ENCODE peak calls at places on chromosome X, in ten cellular contexts. K is progenitor cell of endocrine pancreas, E is heart right ventricle, M is ovary, V is gastrocnemius medialis, Z is lower leg skin, S is pancreas, J is glutamatergic neuron, O is IMR-90, T is left lung. Y is an unnamed sample.

GRCh38 chrX:118528089-118528753 is 32.6 kb downstream of the DOCK11 start:
- DNase-seq in K (no peak), E (no peak), M (no peak), V (no peak), Z (peak), S (no peak), J (no peak), O (no peak), T (no peak), Y (no peak)

GRCh38 chrX:9708923-9709553 is 56.6 kb downstream of the GPR143 start:
- DNase-seq in K (peak), E (peak), M (peak), V (peak), Z (peak), S (peak), J (peak), O (peak), T (peak), Y (peak)

GRCh38 chrX:119721487-119721886 is 28.5 kb upstream of the SEPTIN6 start:
- DNase-seq in K (no peak), E (no peak), M (no peak), V (no peak), Z (no peak), S (no peak), J (no peak), O (no peak), T (no peak), Y (no peak)

GRCh38 chrX:1649623-1650022 is 34.8 kb downstream of the ASMT start:
- DNase-seq in K (no peak), E (no peak), M (no peak), V (no peak), Z (no peak), S (no peak), J (no peak), O (no peak), T (no peak), Y (no peak)

GRCh38 chrX:2698604-2699003 is 7.5 kb downstream of the CD99 start:
- DNase-seq in K (no peak), E (no peak), M (no peak), V (no peak), Z (peak), S (no peak), J (no peak), O (no peak), T (no peak), Y (no peak)

GRCh38 chrX:69808375-69808774 is 192.5 kb downstream of the EDA start:
- DNase-seq in K (no peak), E (no peak), M (no peak), V (no peak), Z (no peak), S (no peak), J (no peak), O (no peak), T (no peak), Y (no peak)

GRCh38 chrX:14491689-14492088 is 37.6 kb upstream of the GLRA2 start:
- DNase-seq in K (no peak), E (no peak), M (no peak), V (no peak), Z (no peak), S (no peak), J (no peak), O (no peak), T (no peak), Y (no peak)

GRCh38 chrX:149515954-149516602 is 11.0 kb upstream of the IDS start:
- DNase-seq in K (no peak), E (no peak), M (no peak), V (no peak), Z (peak), S (no peak), J (no peak), O (no peak), T (no peak), Y (no peak)

GRCh38 chrX:9560219-9560618 is 95.4 kb downstream of the TBL1X start:
- DNase-seq in K (no peak), E (no peak), M (no peak), V (peak), Z (peak), S (no peak), J (no peak), O (no peak), T (no peak), Y (no peak)

GRCh38 chrX:131745942-131746489 is 202.1 kb downstream of the OR13H1 start:
- DNase-seq in K (no peak), E (no peak), M (no peak), V (no peak), Z (no peak), S (no peak), J (no peak), O (no peak), T (no peak), Y (no peak)

GRCh38 chrX:131747173-131747572 is 203.3 kb downstream of the OR13H1 start:
- DNase-seq in K (no peak), E (peak), M (peak), V (no peak), Z (peak), S (no peak), J (no peak), O (peak), T (no peak), Y (no peak)

GRCh38 chrX:131741103-131741581 is 197.3 kb downstream of the OR13H1 start:
- DNase-seq in K (no peak), E (no peak), M (peak), V (no peak), Z (peak), S (peak), J (no peak), O (peak), T (no peak), Y (no peak)

GRCh38 chrX:131746491-131746968 is 202.7 kb downstream of the OR13H1 start:
- DNase-seq in K (no peak), E (peak), M (peak), V (no peak), Z (peak), S (peak), J (no peak), O (peak), T (no peak), Y (no peak)
- TF ChIP-seq CTCF in K (no peak), E (peak), M (peak), V (peak), Z (no peak), S (peak), J (no peak), O (peak), T (peak), Y (no peak)

DNA sequence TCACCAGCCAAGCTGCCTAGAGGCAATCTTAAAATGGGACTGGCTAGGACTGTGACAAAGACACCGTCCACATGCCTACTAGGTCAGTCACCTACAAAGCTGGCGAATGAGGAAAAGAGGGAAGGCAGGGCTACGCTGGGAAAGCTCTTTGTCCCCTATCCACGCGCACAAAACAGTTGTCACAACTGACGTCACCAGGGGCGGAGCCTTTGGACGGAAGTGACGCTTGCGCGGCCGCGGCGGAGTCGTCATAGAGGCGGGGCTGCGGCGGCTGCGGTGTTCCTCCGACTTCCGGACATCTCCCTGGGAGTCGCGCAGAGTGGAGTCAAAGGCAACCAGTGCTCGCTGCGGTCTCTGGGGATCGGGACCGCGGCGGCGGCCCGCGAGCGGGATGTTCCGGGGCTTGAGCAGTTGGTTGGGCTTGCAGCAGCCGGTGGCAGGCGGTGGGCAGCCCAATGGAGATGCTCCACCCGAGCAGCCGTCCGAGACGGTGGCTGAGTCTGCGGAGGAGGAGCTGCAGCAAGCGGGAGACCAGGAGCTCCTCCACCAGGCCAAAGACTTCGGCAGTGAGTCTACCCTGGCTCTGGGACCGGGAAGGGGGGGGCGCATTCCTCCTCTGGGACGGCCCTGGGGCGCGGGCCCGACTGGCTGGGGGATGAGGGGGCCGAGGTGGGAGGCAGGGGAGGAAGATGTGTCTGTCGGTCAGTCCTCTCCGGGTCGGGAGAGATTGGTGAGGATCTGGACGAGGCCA is at the start of gene SYAP1:
- DNase-seq in K (peak), E (peak), M (peak), V (peak), Z (peak), S (peak), J (peak), O (peak), T (peak), Y (peak)
- TF ChIP-seq CTCF in K (no peak), E (no peak), M (no peak), V (no peak), Z (no peak), S (no peak), J (no peak), O (no peak), T (no peak), Y (no peak)

DNA sequence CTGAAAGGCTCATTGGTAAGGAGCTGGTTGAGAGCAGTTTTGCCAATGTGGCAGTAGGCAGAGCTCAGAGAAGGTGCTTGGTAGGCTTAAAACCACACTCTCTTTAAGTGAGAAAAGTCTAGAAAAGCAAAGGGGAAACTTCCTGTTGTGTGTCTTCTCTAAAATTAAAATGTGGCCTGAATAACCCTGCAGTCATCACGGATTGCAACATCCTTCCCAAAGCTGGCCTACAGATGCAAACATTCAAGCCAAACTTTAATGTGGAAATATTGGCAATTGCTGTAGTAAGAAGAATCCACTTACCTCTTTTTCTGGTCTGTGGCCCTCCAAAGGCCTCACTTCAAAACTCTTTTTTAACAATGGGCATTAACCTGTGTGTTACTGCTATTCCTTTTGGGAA is 348.5 kb downstream of the OPHN1 start:
- DNase-seq in K (no peak), E (peak), M (no peak), V (peak), Z (no peak), S (no peak), J (no peak), O (peak), T (no peak), Y (no peak)
- TF ChIP-seq CTCF in K (no peak), E (no peak), M (no peak), V (no peak), Z (no peak), S (no peak), J (no peak), O (no peak), T (no peak), Y (no peak)

DNA sequence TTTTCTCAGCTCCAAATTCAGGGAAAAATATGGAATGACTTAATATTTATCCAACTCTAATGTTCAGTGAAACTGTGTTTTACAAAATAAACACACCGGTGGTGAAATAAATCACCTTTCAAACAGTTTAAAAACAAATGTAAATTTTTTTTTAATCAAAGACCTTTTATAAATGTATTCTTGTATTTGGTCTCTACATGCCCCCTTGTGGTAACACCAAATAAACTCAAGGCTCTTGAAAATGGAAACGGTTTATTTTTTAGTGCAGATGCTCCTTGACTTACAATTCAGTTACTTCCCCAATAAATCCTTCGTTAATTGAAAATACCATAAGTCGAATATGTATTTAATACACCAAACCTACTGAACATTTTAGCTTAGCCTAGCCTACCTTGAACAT is 45.9 kb upstream of the ITM2A start:
- DNase-seq in K (no peak), E (no peak), M (no peak), V (no peak), Z (no peak), S (no peak), J (no peak), O (peak), T (no peak), Y (no peak)
- TF ChIP-seq CTCF in K (peak), E (peak), M (peak), V (peak), Z (no peak), S (peak), J (peak), O (peak), T (peak), Y (peak)

GRCh38 chrX:77446029-77446585 is 1.1 kb upstream of the FGF16 start:
- DNase-seq in K (peak), E (no peak), M (no peak), V (no peak), Z (peak), S (peak), J (peak), O (no peak), T (peak), Y (no peak)
- TF ChIP-seq CTCF in K (peak), E (no peak), M (no peak), V (peak), Z (no peak), S (peak), J (peak), O (peak), T (no peak), Y (peak)

GRCh38 chrX:111167334-111167733 is 71.3 kb downstream of the PAK3 start:
- DNase-seq in K (no peak), E (no peak), M (no peak), V (no peak), Z (no peak), S (no peak), J (no peak), O (no peak), T (no peak), Y (no peak)

GRCh38 chrX:111168314-111168713 is 72.3 kb downstream of the PAK3 start:
- DNase-seq in K (no peak), E (no peak), M (no peak), V (no peak), Z (no peak), S (no peak), J (no peak), O (peak), T (no peak), Y (peak)

GRCh38 chrX:111165902-111166301 is 69.9 kb downstream of the PAK3 start:
- DNase-seq in K (no peak), E (no peak), M (no peak), V (no peak), Z (no peak), S (no peak), J (no peak), O (no peak), T (no peak), Y (no peak)

GRCh38 chrX:111169141-111169540 is 73.2 kb downstream of the PAK3 start:
- DNase-seq in K (no peak), E (no peak), M (no peak), V (no peak), Z (no peak), S (no peak), J (no peak), O (no peak), T (no peak), Y (no peak)

DNA sequence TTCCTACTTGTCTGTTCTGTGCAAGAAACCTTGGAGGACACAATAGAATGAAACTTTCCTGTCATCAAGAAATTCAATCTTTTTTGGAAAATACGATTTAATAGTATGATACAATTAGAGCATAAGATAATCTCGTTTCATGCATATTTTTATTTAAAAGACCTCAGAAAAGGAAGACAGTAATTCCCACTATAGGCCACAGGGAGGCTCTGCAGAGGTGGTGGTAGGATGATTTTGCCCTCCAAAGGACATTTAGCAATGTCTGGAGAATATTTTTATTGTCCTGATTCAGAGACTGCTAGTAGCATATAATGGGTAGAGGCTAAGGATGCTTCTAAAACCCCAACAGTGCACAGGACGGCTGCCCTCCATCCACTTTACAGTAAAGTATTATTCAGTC is 68.7 kb downstream of the PAK3 start:
- DNase-seq in K (no peak), E (no peak), M (no peak), V (no peak), Z (no peak), S (no peak), J (no peak), O (peak), T (no peak), Y (no peak)
- TF ChIP-seq CTCF in K (peak), E (peak), M (no peak), V (no peak), Z (no peak), S (no peak), J (peak), O (peak), T (no peak), Y (peak)

GRCh38 chrX:11998944-11999343 is 139.3 kb upstream of the FRMPD4 start:
- DNase-seq in K (no peak), E (no peak), M (no peak), V (no peak), Z (no peak), S (no peak), J (no peak), O (no peak), T (no peak), Y (no peak)
- TF ChIP-seq CTCF in K (no peak), E (no peak), M (no peak), V (no peak), Z (no peak), S (no peak), J (no peak), O (no peak), T (no peak), Y (no peak)

DNA sequence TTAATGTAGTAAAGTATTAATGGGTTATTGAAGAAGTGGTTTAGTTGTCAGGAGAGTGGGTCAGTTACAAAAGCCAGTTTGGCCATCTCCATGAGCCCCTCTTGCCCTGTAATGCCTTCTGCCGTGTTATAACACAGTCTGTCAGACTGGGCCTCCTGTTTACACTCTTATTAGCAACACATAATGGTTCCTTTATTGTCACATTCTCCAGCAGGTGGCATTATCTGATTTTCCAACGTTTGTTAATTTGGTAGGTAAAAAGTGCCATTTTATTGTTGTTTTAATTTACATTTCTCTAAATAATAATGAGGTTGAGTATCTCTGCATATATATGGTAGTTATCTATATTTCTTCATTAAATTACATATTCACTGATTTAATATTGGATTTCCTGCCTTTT is 560.8 kb downstream of the FGF13 start:
- DNase-seq in K (no peak), E (no peak), M (no peak), V (no peak), Z (no peak), S (no peak), J (no peak), O (no peak), T (no peak), Y (no peak)
- TF ChIP-seq CTCF in K (no peak), E (no peak), M (no peak), V (no peak), Z (no peak), S (no peak), J (no peak), O (no peak), T (no peak), Y (peak)

DNA sequence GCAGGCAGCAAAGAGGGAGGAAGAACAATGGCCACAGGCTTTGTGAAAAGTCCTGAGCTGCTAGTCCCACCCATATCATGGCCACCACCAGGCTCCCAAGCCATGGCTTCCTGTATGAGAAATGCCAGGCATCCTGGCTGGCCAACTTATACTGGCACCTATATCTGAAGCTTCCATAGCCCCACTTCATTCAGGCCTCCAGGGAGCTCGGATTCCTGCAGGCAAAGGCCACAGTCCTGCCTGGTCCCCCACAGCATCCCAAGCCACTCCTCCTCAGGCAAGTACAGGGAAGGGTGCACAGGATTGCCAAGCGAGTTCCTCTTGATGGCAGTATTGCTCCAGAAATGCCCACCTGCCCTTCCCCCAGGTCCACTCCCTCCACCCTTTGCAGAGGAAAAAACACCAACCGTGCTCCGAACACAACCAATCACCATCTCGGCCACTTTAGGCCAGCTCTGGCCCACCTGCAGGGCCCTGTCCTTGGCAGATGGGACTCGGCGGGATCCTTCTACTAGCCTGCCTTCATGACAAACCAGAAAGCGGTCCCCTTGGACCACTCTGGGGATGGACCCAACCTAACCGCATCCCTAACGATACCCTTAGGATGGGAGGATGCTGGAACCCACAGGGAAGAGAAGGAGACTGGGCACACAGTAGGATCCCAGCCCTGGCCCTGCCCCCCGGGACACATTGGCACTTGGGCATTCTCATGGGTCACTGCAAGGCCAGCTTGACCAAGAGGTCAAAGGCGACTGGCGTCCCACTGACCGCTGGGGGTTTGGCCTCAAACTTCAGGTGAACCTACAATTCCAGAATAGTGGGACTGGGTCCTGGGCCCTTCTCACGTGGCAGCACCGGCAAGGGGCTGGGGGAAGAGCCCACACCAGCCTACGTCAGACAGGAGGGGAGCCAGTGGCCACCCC is 220.4 kb upstream of the AGTR2 start:
- DNase-seq in K (no peak), E (no peak), M (peak), V (no peak), Z (no peak), S (peak), J (no peak), O (no peak), T (no peak), Y (no peak)
- TF ChIP-seq CTCF in K (no peak), E (peak), M (peak), V (no peak), Z (no peak), S (peak), J (no peak), O (peak), T (no peak), Y (no peak)

GRCh38 chrX:20221902-20222301 is 44.8 kb downstream of the RPS6KA3 start:
- DNase-seq in K (no peak), E (no peak), M (no peak), V (no peak), Z (no peak), S (no peak), J (no peak), O (peak), T (no peak), Y (no peak)

GRCh38 chrX:20215565-20215964 is 51.1 kb downstream of the RPS6KA3 start:
- DNase-seq in K (no peak), E (no peak), M (no peak), V (no peak), Z (no peak), S (no peak), J (no peak), O (no peak), T (no peak), Y (no peak)

GRCh38 chrX:20217279-20217678 is 49.4 kb downstream of the RPS6KA3 start:
- DNase-seq in K (no peak), E (no peak), M (no peak), V (no peak), Z (no peak), S (no peak), J (no peak), O (peak), T (no peak), Y (no peak)

GRCh38 chrX:20217906-20218305 is 48.8 kb downstream of the RPS6KA3 start:
- DNase-seq in K (no peak), E (no peak), M (no peak), V (no peak), Z (no peak), S (no peak), J (no peak), O (no peak), T (no peak), Y (no peak)

GRCh38 chrX:20218809-20219505 is 47.8 kb downstream of the RPS6KA3 start:
- DNase-seq in K (no peak), E (peak), M (no peak), V (peak), Z (no peak), S (no peak), J (no peak), O (peak), T (no peak), Y (no peak)
- TF ChIP-seq CTCF in K (peak), E (no peak), M (no peak), V (peak), Z (no peak), S (no peak), J (no peak), O (no peak), T (no peak), Y (no peak)